ENCODE peak calls at places on chromosomes 7 and 10, in five cellular contexts. L is NB4, H is endothelial cell of umbilical vein, Q is lower leg skin, G is IMR-90. S is an unnamed sample.

GRCh38 chr10:110803830-110804338 is 67.8 kb upstream of the PDCD4 start:
- DNase-seq in L (peak), Q (no peak), G (peak), H (peak), S (peak)

GRCh38 chr7:12458520-12459131 is 55.0 kb upstream of the VWDE start:
- DNase-seq in Q (no peak), H (peak), G (peak), L (peak), S (peak)

GRCh38 chr10:4775808-4776207 is 50.2 kb upstream of the AKR1E2 start:
- DNase-seq in G (peak), Q (no peak), H (no peak), L (no peak), S (no peak)

GRCh38 chr10:14247650-14248258 is 83.0 kb downstream of the FRMD4A start:
- DNase-seq in H (no peak), L (no peak), G (no peak), Q (no peak), S (no peak)

GRCh38 chr7:66697451-66698438 is 42.8 kb upstream of the RABGEF1 start:
- DNase-seq in H (no peak), L (no peak), G (peak), Q (no peak), S (no peak)

GRCh38 chr10:17647316-17647715 is 3.4 kb downstream of the STAM start:
- DNase-seq in Q (no peak), G (no peak), H (no peak), L (peak), S (no peak)

GRCh38 chr7:18119985-18120384 is 92.3 kb upstream of the PRPS1L1 start:
- DNase-seq in H (peak), Q (no peak), L (peak), G (peak), S (no peak)

GRCh38 chr10:131733596-131733995 is 167.2 kb upstream of the PPP2R2D start:
- DNase-seq in H (no peak), L (no peak), Q (no peak), G (no peak), S (no peak)

GRCh38 chr10:125203186-125203800 is 42.9 kb upstream of the CTBP2 start:
- DNase-seq in G (no peak), Q (peak), L (no peak), H (no peak), S (no peak)

GRCh38 chr10:112313911-112314310 is 30.7 kb downstream of the TECTB start:
- DNase-seq in G (no peak), Q (no peak), L (no peak), H (peak), S (no peak)

GRCh38 chr7:100370746-100371145 is 2.5 kb upstream of the PILRA start:
- DNase-seq in Q (no peak), L (no peak), H (no peak), G (no peak), S (no peak)

GRCh38 chr10:121928528-121928884 is 675 bp upstream of the ATE1 start:
- DNase-seq in L (peak), G (peak), Q (no peak), H (no peak), S (peak)

GRCh38 chr7:157292770-157293412 is 43.9 kb upstream of the DNAJB6 start:
- DNase-seq in G (no peak), Q (no peak), L (no peak), H (no peak), S (no peak)

GRCh38 chr7:77353911-77354310 is 62.2 kb downstream of the GSAP start:
- DNase-seq in Q (no peak), G (no peak), H (no peak), L (no peak), S (no peak)

GRCh38 chr10:89062861-89063260 is 72.3 kb downstream of the FAS start:
- DNase-seq in L (no peak), H (peak), Q (no peak), G (no peak), S (no peak)

GRCh38 chr10:124688889-124689670 is 55.1 kb downstream of the FAM53B start:
- DNase-seq in Q (no peak), L (no peak), G (no peak), H (no peak), S (peak)

GRCh38 chr10:87862644-87863101 is 660 bp downstream of the KLLN start:
- DNase-seq in L (no peak), Q (no peak), H (no peak), G (peak), S (no peak)

GRCh38 chr7:101278461-101279292 is 33.8 kb upstream of the FIS1 start:
- DNase-seq in Q (no peak), L (no peak), G (no peak), H (no peak), S (no peak)

GRCh38 chr7:46178685-46179084 is 257.6 kb upstream of the IGFBP3 start:
- DNase-seq in G (peak), L (no peak), Q (no peak), H (no peak), S (no peak)

GRCh38 chr10:71223365-71224058 is 11.1 kb downstream of the UNC5B start:
- DNase-seq in Q (peak), G (no peak), L (no peak), H (no peak), S (no peak)

GRCh38 chr10:86064219-86064618 is 302.4 kb downstream of the GRID1 start:
- DNase-seq in G (no peak), Q (peak), H (no peak), L (no peak), S (no peak)

GRCh38 chr10:86060386-86061280 is 306.0 kb downstream of the GRID1 start:
- DNase-seq in Q (peak), H (no peak), L (no peak), G (no peak), S (no peak)

GRCh38 chr10:86061301-86061873 is 305.2 kb downstream of the GRID1 start:
- DNase-seq in G (no peak), L (no peak), H (no peak), Q (peak), S (no peak)

GRCh38 chr10:86062151-86062550 is 304.4 kb downstream of the GRID1 start:
- DNase-seq in H (no peak), Q (no peak), G (no peak), L (no peak), S (no peak)

GRCh38 chr10:86062647-86063145 is 303.9 kb downstream of the GRID1 start:
- DNase-seq in Q (peak), L (no peak), G (no peak), H (no peak), S (no peak)
- TF ChIP-seq POLR2A in Q (no peak), L (no peak), G (no peak), H (no peak), S (no peak)

DNA sequence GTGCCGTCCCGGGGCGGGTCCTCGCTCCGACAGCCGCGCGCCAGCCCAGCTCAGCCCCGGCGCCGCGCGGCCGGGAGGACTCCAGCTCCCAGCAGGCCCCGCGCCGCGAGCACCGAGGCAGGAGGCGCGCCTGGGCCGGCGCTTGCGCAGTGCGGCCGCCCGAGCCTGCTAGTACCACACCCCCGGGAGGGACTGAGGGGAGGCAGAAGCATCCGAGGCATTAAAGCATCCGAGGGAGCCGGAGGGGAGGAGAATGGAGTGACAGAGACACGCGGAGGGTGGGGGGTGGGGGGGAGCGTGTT is at the start of gene GRK5:
- DNase-seq in G (peak), Q (peak), L (peak), H (peak), S (peak)
- TF ChIP-seq POLR2A in G (peak), Q (no peak), L (peak), H (no peak), S (no peak)

DNA sequence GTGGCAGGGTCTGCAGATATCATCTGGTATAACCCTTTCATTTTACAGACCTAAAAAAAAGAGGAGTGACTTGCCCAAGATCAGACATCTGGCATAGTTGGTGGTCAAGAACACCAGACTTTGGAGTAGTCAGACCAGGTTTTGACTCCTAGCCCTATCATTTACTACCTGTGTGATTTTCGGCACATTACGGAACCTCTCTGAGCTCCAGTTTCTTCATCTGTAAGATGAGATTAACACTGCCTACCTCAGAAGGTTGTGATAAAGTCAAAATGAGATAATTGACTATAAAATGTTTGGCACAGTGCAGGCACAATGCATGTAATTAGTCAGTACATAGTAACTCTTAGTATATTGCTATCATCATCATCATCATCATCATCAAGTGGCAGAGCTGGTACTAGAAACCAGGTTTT is 1.2 kb downstream of the STRIP2 start:
- DNase-seq in Q (no peak), L (no peak), H (no peak), G (no peak), S (peak)
- TF ChIP-seq POLR2A in Q (no peak), L (no peak), H (no peak), G (no peak), S (no peak)

GRCh38 chr10:102404361-102405107 is 9.0 kb downstream of the NFKB2 start:
- DNase-seq in H (no peak), Q (no peak), L (no peak), G (no peak), S (no peak)

GRCh38 chr10:102407641-102407943 is 11.0 kb downstream of the PSD start:
- DNase-seq in Q (no peak), G (no peak), L (no peak), H (no peak), S (no peak)

GRCh38 chr10:102403115-102403514 is 7.6 kb downstream of the NFKB2 start:
- DNase-seq in L (no peak), H (no peak), Q (no peak), G (no peak), S (no peak)

GRCh38 chr10:102405108-102405561 is 9.6 kb downstream of the NFKB2 start:
- DNase-seq in L (no peak), Q (no peak), G (no peak), H (no peak), S (no peak)

GRCh38 chr10:102405632-102406031 is 10.1 kb downstream of the NFKB2 start:
- DNase-seq in G (no peak), L (no peak), H (no peak), Q (no peak), S (no peak)
- TF ChIP-seq POLR2A in G (no peak), L (no peak), H (no peak), Q (no peak), S (no peak)